ENCODE peak calls at places on chromosomes 6 and 20, in four cellular contexts. W is transverse colon; S is fibroblast of the conjunctiva; P is effector CD4-positive, alpha-beta T cell. X is an unnamed sample.

GRCh38 chr6:84906514-84906913 is 142.1 kb upstream of the TBX18 start:
- DNase-seq in P (no peak), W (no peak), S (no peak), X (no peak)

GRCh38 chr6:105432797-105433196 is 29.9 kb upstream of the PREP start:
- DNase-seq in W (no peak), P (no peak), S (peak; percentile 70), X (peak; percentile 46)

GRCh38 chr6:6494677-6495076 is 93.8 kb upstream of the LY86 start:
- DNase-seq in W (peak; percentile 47), S (no peak), P (no peak), X (no peak)

GRCh38 chr20:48957053-48957481 is 35.6 kb downstream of the ARFGEF2 start:
- DNase-seq in S (no peak), W (no peak), P (no peak), X (no peak)

GRCh38 chr6:159008656-159009288 is 8.8 kb upstream of the RSPH3 start:
- DNase-seq in W (no peak), S (peak; percentile 12), P (no peak), X (no peak)

GRCh38 chr20:56653221-56653620 is 24.1 kb downstream of the TFAP2C start:
- DNase-seq in P (no peak), S (no peak), W (no peak), X (no peak)

GRCh38 chr6:111972714-111973678 is 80.9 kb upstream of the CCN6 start:
- DNase-seq in W (peak; percentile 20), P (peak; percentile 69), S (peak; percentile 89), X (peak; percentile 85)

GRCh38 chr6:17352302-17352701 is 41.1 kb upstream of the CAP2 start:
- DNase-seq in W (no peak), S (no peak), P (no peak), X (no peak)

GRCh38 chr6:2990179-2990931 is 9.3 kb upstream of the NQO2 start:
- DNase-seq in S (no peak), P (no peak), W (peak; percentile 38), X (no peak)

GRCh38 chr20:34983995-34984735 is 28.5 kb downstream of the MYH7B start:
- DNase-seq in P (no peak), W (peak; percentile 33), S (no peak), X (no peak)

GRCh38 chr6:35583893-35584688 is 71.4 kb upstream of the TULP1 start:
- DNase-seq in S (peak; percentile 81), P (peak; percentile 68), W (peak; percentile 76), X (peak; percentile 53)

GRCh38 chr6:15299430-15300131 is 53.7 kb downstream of the JARID2 start:
- DNase-seq in W (peak; percentile 63), P (no peak), S (no peak), X (no peak)

GRCh38 chr6:116029535-116029934 is 31.2 kb downstream of the FRK start:
- DNase-seq in S (no peak), P (no peak), W (no peak), X (no peak)